ENCODE peak calls at places on chromosomes 1 and 21, in eight cellular contexts. One of them, this sample, is unnamed.

GRCh38 chr1:51321924-51322280 is 8.5 kb downstream of the TTC39A start:
- DNase-seq in transverse colon: no peak
- DNase-seq in sigmoid colon: no peak
- DNase-seq in fibroblast of the aortic adventitia: no peak
- DNase-seq in GM06990: no peak
- DNase-seq in brain microvascular endothelial cell: no peak
- DNase-seq in SK-N-SH: no peak
- DNase-seq in A549: no peak
- DNase-seq in this sample: no peak

GRCh38 chr21:33700491-33700890 is 58.2 kb downstream of the ITSN1 start:
- DNase-seq in brain microvascular endothelial cell: no peak
- DNase-seq in transverse colon: no peak
- DNase-seq in GM06990: no peak
- DNase-seq in sigmoid colon: no peak
- DNase-seq in SK-N-SH: no peak
- DNase-seq in A549: no peak
- DNase-seq in fibroblast of the aortic adventitia: no peak
- DNase-seq in this sample: no peak

GRCh38 chr1:11406845-11407244 is 72.1 kb upstream of the DISP3 start:
- DNase-seq in A549: no peak
- DNase-seq in transverse colon: no peak
- DNase-seq in sigmoid colon: no peak
- DNase-seq in SK-N-SH: no peak
- DNase-seq in fibroblast of the aortic adventitia: no peak
- DNase-seq in GM06990: no peak
- DNase-seq in brain microvascular endothelial cell: no peak
- DNase-seq in this sample: no peak

GRCh38 chr21:31446206-31446900 is 102.3 kb upstream of the TIAM1 start:
- DNase-seq in SK-N-SH: no peak
- DNase-seq in A549: no peak
- DNase-seq in sigmoid colon: no peak
- DNase-seq in brain microvascular endothelial cell: peak
- DNase-seq in fibroblast of the aortic adventitia: no peak
- DNase-seq in GM06990: no peak
- DNase-seq in transverse colon: no peak
- DNase-seq in this sample: no peak

GRCh38 chr1:221824025-221824424 is 82.1 kb upstream of the DUSP10 start:
- DNase-seq in transverse colon: no peak
- DNase-seq in sigmoid colon: no peak
- DNase-seq in fibroblast of the aortic adventitia: peak
- DNase-seq in A549: no peak
- DNase-seq in brain microvascular endothelial cell: peak
- DNase-seq in GM06990: no peak
- DNase-seq in SK-N-SH: no peak
- DNase-seq in this sample: no peak

GRCh38 chr1:109787845-109788605 is 24.3 kb upstream of the EPS8L3 start:
- DNase-seq in SK-N-SH: peak
- DNase-seq in transverse colon: peak
- DNase-seq in fibroblast of the aortic adventitia: no peak
- DNase-seq in A549: no peak
- DNase-seq in brain microvascular endothelial cell: no peak
- DNase-seq in sigmoid colon: peak
- DNase-seq in GM06990: no peak
- DNase-seq in this sample: peak

GRCh38 chr1:200869753-200870391 is 2.9 kb upstream of the GPR25 start:
- DNase-seq in SK-N-SH: no peak
- DNase-seq in sigmoid colon: peak
- DNase-seq in GM06990: peak
- DNase-seq in A549: no peak
- DNase-seq in transverse colon: no peak
- DNase-seq in fibroblast of the aortic adventitia: no peak
- DNase-seq in brain microvascular endothelial cell: no peak
- DNase-seq in this sample: no peak

GRCh38 chr1:219883400-219884332 is 44.7 kb downstream of the SLC30A10 start:
- DNase-seq in GM06990: no peak
- DNase-seq in A549: no peak
- DNase-seq in fibroblast of the aortic adventitia: no peak
- DNase-seq in sigmoid colon: no peak
- DNase-seq in SK-N-SH: peak
- DNase-seq in brain microvascular endothelial cell: no peak
- DNase-seq in transverse colon: no peak
- DNase-seq in this sample: no peak

GRCh38 chr1:43979528-43980254 is 681 bp downstream of the B4GALT2 start:
- DNase-seq in fibroblast of the aortic adventitia: peak
- DNase-seq in transverse colon: peak
- DNase-seq in SK-N-SH: peak
- DNase-seq in sigmoid colon: no peak
- DNase-seq in brain microvascular endothelial cell: peak
- DNase-seq in A549: no peak
- DNase-seq in GM06990: peak
- DNase-seq in this sample: peak

GRCh38 chr1:15833069-15833679 is 14.3 kb upstream of the SPEN start:
- DNase-seq in sigmoid colon: peak
- DNase-seq in brain microvascular endothelial cell: peak
- DNase-seq in fibroblast of the aortic adventitia: no peak
- DNase-seq in SK-N-SH: no peak
- DNase-seq in GM06990: no peak
- DNase-seq in A549: no peak
- DNase-seq in transverse colon: peak
- DNase-seq in this sample: peak

GRCh38 chr1:182910143-182910542 is 42.8 kb downstream of the SHCBP1L start:
- DNase-seq in fibroblast of the aortic adventitia: no peak
- DNase-seq in GM06990: no peak
- DNase-seq in sigmoid colon: no peak
- DNase-seq in brain microvascular endothelial cell: no peak
- DNase-seq in SK-N-SH: peak
- DNase-seq in transverse colon: no peak
- DNase-seq in A549: no peak
- DNase-seq in this sample: no peak

GRCh38 chr21:34835526-34835925 is 166.7 kb downstream of the CLIC6 start:
- DNase-seq in transverse colon: peak
- DNase-seq in A549: no peak
- DNase-seq in SK-N-SH: no peak
- DNase-seq in GM06990: no peak
- DNase-seq in brain microvascular endothelial cell: no peak
- DNase-seq in sigmoid colon: peak
- DNase-seq in fibroblast of the aortic adventitia: peak
- DNase-seq in this sample: peak

GRCh38 chr1:235090406-235091069 is 38.1 kb downstream of the TOMM20 start:
- DNase-seq in sigmoid colon: peak
- DNase-seq in SK-N-SH: no peak
- DNase-seq in fibroblast of the aortic adventitia: no peak
- DNase-seq in A549: no peak
- DNase-seq in GM06990: no peak
- DNase-seq in transverse colon: no peak
- DNase-seq in brain microvascular endothelial cell: no peak
- DNase-seq in this sample: no peak

GRCh38 chr1:66679140-66679539 is 73.1 kb upstream of the DYNLT5 start:
- DNase-seq in GM06990: no peak
- DNase-seq in brain microvascular endothelial cell: peak
- DNase-seq in fibroblast of the aortic adventitia: no peak
- DNase-seq in transverse colon: no peak
- DNase-seq in SK-N-SH: no peak
- DNase-seq in sigmoid colon: no peak
- DNase-seq in A549: no peak
- DNase-seq in this sample: no peak

GRCh38 chr1:165444897-165445370 is at the start of gene RXRG:
- DNase-seq in brain microvascular endothelial cell: no peak
- DNase-seq in SK-N-SH: peak
- DNase-seq in GM06990: no peak
- DNase-seq in transverse colon: no peak
- DNase-seq in fibroblast of the aortic adventitia: peak
- DNase-seq in sigmoid colon: peak
- DNase-seq in A549: no peak
- DNase-seq in this sample: peak

GRCh38 chr1:227562923-227563318 is 435 bp upstream of the ZNF678 start:
- DNase-seq in brain microvascular endothelial cell: no peak
- DNase-seq in transverse colon: no peak
- DNase-seq in sigmoid colon: no peak
- DNase-seq in SK-N-SH: peak
- DNase-seq in GM06990: no peak
- DNase-seq in A549: no peak
- DNase-seq in fibroblast of the aortic adventitia: no peak
- DNase-seq in this sample: no peak
- H3K4me3 ChIP-seq in brain microvascular endothelial cell: no peak
- H3K4me3 ChIP-seq in transverse colon: no peak
- H3K4me3 ChIP-seq in sigmoid colon: no peak
- H3K4me3 ChIP-seq in SK-N-SH: no peak
- H3K4me3 ChIP-seq in GM06990: no peak
- H3K4me3 ChIP-seq in A549: peak
- H3K4me3 ChIP-seq in fibroblast of the aortic adventitia: no peak
- H3K4me3 ChIP-seq in this sample: peak

GRCh38 chr1:1239624-1240347 is 6.7 kb downstream of the C1QTNF12 start:
- DNase-seq in brain microvascular endothelial cell: no peak
- DNase-seq in A549: no peak
- DNase-seq in fibroblast of the aortic adventitia: no peak
- DNase-seq in SK-N-SH: peak
- DNase-seq in GM06990: no peak
- DNase-seq in sigmoid colon: no peak
- DNase-seq in transverse colon: no peak
- DNase-seq in this sample: no peak
- TF ChIP-seq CTCF in brain microvascular endothelial cell: no peak
- TF ChIP-seq CTCF in A549: no peak
- TF ChIP-seq CTCF in fibroblast of the aortic adventitia: no peak
- TF ChIP-seq CTCF in SK-N-SH: no peak
- TF ChIP-seq CTCF in GM06990: no peak
- TF ChIP-seq CTCF in sigmoid colon: no peak
- TF ChIP-seq CTCF in transverse colon: no peak
- TF ChIP-seq CTCF in this sample: no peak

GRCh38 chr1:212254853-212255363 is 30.3 kb upstream of the PPP2R5A start:
- DNase-seq in fibroblast of the aortic adventitia: no peak
- DNase-seq in A549: no peak
- DNase-seq in SK-N-SH: peak
- DNase-seq in GM06990: no peak
- DNase-seq in brain microvascular endothelial cell: no peak
- DNase-seq in sigmoid colon: no peak
- DNase-seq in transverse colon: no peak
- DNase-seq in this sample: no peak
- H3K4me3 ChIP-seq in fibroblast of the aortic adventitia: no peak
- H3K4me3 ChIP-seq in A549: no peak
- H3K4me3 ChIP-seq in SK-N-SH: no peak
- H3K4me3 ChIP-seq in GM06990: no peak
- H3K4me3 ChIP-seq in brain microvascular endothelial cell: no peak
- H3K4me3 ChIP-seq in sigmoid colon: no peak
- H3K4me3 ChIP-seq in transverse colon: no peak
- H3K4me3 ChIP-seq in this sample: no peak

DNA sequence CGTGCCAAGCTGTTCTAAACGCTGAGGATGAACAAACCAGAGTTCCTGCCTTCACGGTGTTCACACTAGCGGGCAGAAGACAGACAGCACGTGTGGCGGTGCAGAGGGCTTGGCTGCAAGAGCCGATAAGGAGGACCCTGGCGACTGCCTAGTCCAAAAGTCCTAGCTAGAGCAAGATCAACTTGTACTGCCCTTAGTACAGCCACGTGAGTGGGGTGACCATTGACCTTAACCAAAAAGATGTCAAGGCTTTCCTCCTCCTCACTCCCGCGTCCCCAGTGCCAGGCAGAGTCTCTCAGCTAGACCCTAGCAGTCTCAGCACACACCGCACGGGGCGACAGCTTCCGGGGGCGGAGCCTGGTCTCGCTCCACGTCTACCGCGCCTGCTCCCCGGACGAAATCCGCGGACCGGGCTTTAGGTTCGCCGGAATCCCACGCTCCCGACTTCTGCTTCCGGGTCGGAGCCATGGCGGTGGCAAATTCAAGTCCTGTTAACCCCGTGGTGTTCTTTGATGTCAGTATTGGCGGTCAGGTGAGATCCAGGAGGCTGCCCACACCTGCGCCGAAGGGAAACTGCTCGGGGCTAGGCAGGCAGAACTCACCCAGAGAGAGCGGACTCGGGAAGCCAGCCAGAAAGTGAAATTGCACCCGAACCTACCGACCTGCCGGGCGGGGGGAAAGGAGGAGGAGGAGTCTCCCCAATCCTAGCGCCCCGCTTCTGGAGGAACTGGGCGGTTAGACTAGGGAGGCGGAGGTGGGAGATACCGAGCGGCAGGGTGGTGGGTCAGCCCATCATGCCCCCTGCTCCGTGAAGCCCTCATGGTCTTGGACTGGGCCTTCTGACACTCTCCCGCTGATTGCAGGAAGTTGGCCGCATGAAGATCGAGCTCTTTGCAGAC is at the start of gene PPIH:
- DNase-seq in brain microvascular endothelial cell: peak
- DNase-seq in fibroblast of the aortic adventitia: peak
- DNase-seq in transverse colon: peak
- DNase-seq in SK-N-SH: peak
- DNase-seq in GM06990: peak
- DNase-seq in A549: peak
- DNase-seq in sigmoid colon: peak
- DNase-seq in this sample: peak
- TF ChIP-seq CTCF in brain microvascular endothelial cell: peak
- TF ChIP-seq CTCF in fibroblast of the aortic adventitia: peak
- TF ChIP-seq CTCF in transverse colon: peak
- TF ChIP-seq CTCF in SK-N-SH: no peak
- TF ChIP-seq CTCF in GM06990: no peak
- TF ChIP-seq CTCF in A549: no peak
- TF ChIP-seq CTCF in sigmoid colon: peak
- TF ChIP-seq CTCF in this sample: peak

This sample was measured in fibroblast of villous mesenchyme.